ENCODE peak calls at places on chromosomes 11 and 22, in ten cellular contexts. B, U, N, L, G, M, Y, I, K and D are unnamed samples. For H3K4me1, the result is how much of the 10 kb centered on the place peaks cover.

GRCh38 chr22:46290843-46291785 is 5.6 kb upstream of the GTSE1 start:
- DNase-seq in G (no peak), B (no peak), L (no peak), N (no peak), Y (peak), I (no peak), M (no peak), K (peak), U (no peak), D (no peak)

GRCh38 chr11:1442163-1442562 is 44.4 kb downstream of the MOB2 start:
- DNase-seq in L (peak), U (no peak), G (peak), Y (no peak), B (no peak), N (no peak), K (no peak), M (no peak), I (peak), D (no peak)

GRCh38 chr11:122727101-122727929 is 71.8 kb downstream of the UBASH3B start:
- DNase-seq in B (no peak), G (no peak), M (no peak), Y (no peak), L (peak), N (no peak), U (no peak), I (no peak), K (no peak), D (no peak)

GRCh38 chr11:133964946-133965632 is 8.3 kb upstream of the IGSF9B start:
- DNase-seq in N (peak), M (no peak), B (peak), U (no peak), I (no peak), G (peak), Y (no peak), L (no peak), K (no peak), D (no peak)

GRCh38 chr11:18383388-18384156 is 10.8 kb upstream of the LDHA start:
- DNase-seq in U (peak), B (peak), K (peak), Y (peak), I (peak), N (peak), G (peak), M (peak), L (peak), D (peak)

GRCh38 chr22:25488244-25489020 is 76.0 kb upstream of the GRK3 start:
- DNase-seq in M (no peak), I (peak), G (peak), U (peak), K (no peak), N (no peak), L (peak), Y (no peak), B (peak), D (peak)

GRCh38 chr11:45847908-45848316 is 637 bp downstream of the CRY2 start:
- DNase-seq in G (peak), M (peak), Y (no peak), I (peak), U (peak), B (peak), K (peak), L (peak), N (peak), D (peak)

GRCh38 chr22:49966041-49966715 is 5.6 kb downstream of the PIM3 start:
- DNase-seq in B (no peak), G (no peak), L (peak), I (no peak), U (peak), K (peak), M (no peak), Y (no peak), N (peak), D (peak)

GRCh38 chr11:129737535-129738230 is 78.0 kb upstream of the TMEM45B start:
- DNase-seq in G (no peak), K (no peak), L (no peak), N (no peak), Y (no peak), I (no peak), M (no peak), B (no peak), U (no peak), D (no peak)

GRCh38 chr22:30351226-30351625 is 5.5 kb downstream of the SF3A1 start:
- DNase-seq in N (no peak), U (no peak), G (peak), M (no peak), Y (no peak), I (no peak), L (no peak), B (no peak), K (no peak), D (no peak)

GRCh38 chr11:76237914-76238313 is 31.6 kb upstream of the WNT11 start:
- DNase-seq in K (no peak), G (peak), I (peak), B (no peak), U (no peak), L (peak), N (no peak), M (no peak), Y (no peak), D (no peak)

GRCh38 chr11:35223429-35223828 is 84.5 kb downstream of the CD44 start:
- DNase-seq in I (no peak), G (peak), K (no peak), N (no peak), L (peak), M (no peak), B (peak), Y (no peak), U (no peak), D (no peak)

GRCh38 chr11:103091441-103091809 is 535 bp downstream of the DCUN1D5 start:
- DNase-seq in N (peak), U (peak), K (peak), G (peak), M (peak), Y (peak), I (peak), L (peak), B (peak), D (peak)

GRCh38 chr22:35834080-35834479 is 116.4 kb downstream of the APOL5 start:
- DNase-seq in K (no peak), G (no peak), N (no peak), I (no peak), L (no peak), U (no peak), B (no peak), M (no peak), Y (no peak), D (no peak)

GRCh38 chr11:44563716-44564115 is 1.7 kb upstream of the CD82 start:
- DNase-seq in U (no peak), Y (no peak), K (no peak), N (no peak), M (no peak), B (peak), I (no peak), G (peak), L (no peak), D (no peak)

GRCh38 chr11:36391062-36391461 is 95.0 kb downstream of the PRR5L start:
- DNase-seq in Y (no peak), K (no peak), B (no peak), G (no peak), L (no peak), I (no peak), N (no peak), U (no peak), M (no peak), D (no peak)

GRCh38 chr11:69018924-69019323 is 5.9 kb upstream of the MRGPRF start:
- DNase-seq in I (no peak), G (no peak), U (no peak), Y (no peak), N (peak), K (no peak), L (no peak), M (no peak), B (peak), D (no peak)

DNA sequence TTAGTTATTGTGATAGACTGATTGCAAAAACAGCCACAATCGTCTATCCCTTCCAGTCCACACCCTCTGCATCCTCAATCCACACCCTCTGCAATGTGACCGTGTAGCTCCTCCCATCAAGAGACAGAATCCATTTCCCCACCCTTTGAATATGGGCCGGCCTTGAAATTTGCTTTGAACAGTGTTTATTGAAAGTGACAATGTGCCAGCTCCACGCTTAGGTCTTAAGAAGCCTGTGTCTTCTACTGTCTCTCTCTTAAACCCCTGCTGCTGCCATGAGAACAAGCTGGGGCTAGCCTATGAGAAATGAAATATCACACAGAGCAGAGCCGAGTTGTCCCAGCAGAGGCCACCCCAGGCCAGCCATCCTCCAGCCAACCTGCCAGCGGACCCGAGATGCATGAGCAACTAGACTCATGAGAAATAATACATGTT is 22.3 kb upstream of the MICAL2 start:
- DNase-seq in I (no peak), K (no peak), M (peak), G (peak), B (peak), U (no peak), L (no peak), Y (peak), N (peak), D (peak)
- H3K4me1 ChIP-seq in I (half or more), K (under half), M (half or more), G (under half), B (under half), U (half or more), L (under half), Y (under half), N (half or more), D (under half)

GRCh38 chr11:12088531-12088930 is 21.9 kb upstream of the MICAL2 start:
- DNase-seq in I (no peak), M (no peak), G (no peak), L (no peak), U (no peak), B (no peak), K (no peak), Y (peak), N (peak), D (no peak)
- H3K4me1 ChIP-seq in I (half or more), M (half or more), G (under half), L (under half), U (half or more), B (under half), K (under half), Y (under half), N (half or more), D (half or more)

DNA sequence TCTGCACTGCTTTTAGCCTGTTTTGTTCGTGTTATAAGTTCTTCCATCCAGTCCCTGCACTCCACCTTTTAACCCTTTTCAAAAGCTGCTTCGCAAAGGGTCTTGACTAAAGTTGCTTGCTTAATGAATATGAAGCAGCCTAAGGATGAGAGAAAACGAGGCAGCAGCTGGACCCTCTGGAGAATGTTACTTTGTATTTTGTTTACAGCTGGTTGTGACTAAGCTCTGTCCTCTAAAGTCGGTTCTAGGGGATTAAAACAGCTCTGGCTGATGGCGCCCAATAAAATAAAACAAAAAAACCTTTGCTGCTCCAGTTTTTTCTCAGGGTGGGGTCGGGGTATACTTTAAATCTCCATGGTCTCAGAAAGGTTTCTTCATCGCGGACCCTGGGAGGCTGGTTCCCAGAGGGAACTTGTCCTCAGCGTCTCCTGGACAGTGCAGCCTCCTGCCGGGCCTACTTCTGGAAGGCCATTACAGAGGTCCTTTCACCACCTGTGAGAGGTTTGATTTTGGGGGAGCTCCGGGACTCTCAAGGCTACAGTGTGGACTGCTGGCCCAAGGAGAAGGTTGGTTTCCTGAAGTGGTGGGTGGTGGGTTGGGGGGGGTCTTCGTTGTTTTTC is 836 bp upstream of the RBM4 start:
- DNase-seq in Y (no peak), I (no peak), K (no peak), U (no peak), B (no peak), M (peak), N (no peak), G (no peak), L (no peak), D (no peak)
- H3K4me1 ChIP-seq in Y (under half), I (under half), K (under half), U (half or more), B (under half), M (under half), N (under half), G (under half), L (under half), D (half or more)

GRCh38 chr22:37894939-37895670 is 11.0 kb upstream of the MICALL1 start:
- DNase-seq in K (no peak), B (no peak), L (no peak), I (no peak), G (no peak), M (peak), Y (no peak), U (peak), N (no peak), D (no peak)

GRCh38 chr22:37896939-37897338 is 9.2 kb upstream of the MICALL1 start:
- DNase-seq in B (no peak), L (no peak), I (no peak), U (no peak), N (no peak), M (no peak), Y (no peak), G (no peak), K (no peak), D (no peak)

GRCh38 chr22:37898441-37899181 is 7.5 kb upstream of the MICALL1 start:
- DNase-seq in U (peak), Y (no peak), K (no peak), L (no peak), M (peak), B (peak), I (no peak), N (no peak), G (peak), D (no peak)

GRCh38 chr22:37896181-37896592 is 9.9 kb upstream of the MICALL1 start:
- DNase-seq in I (no peak), Y (no peak), N (no peak), B (no peak), M (peak), U (peak), K (peak), L (no peak), G (no peak), D (peak)

GRCh38 chr22:37897805-37898204 is 8.3 kb upstream of the MICALL1 start:
- DNase-seq in N (no peak), M (peak), K (no peak), U (no peak), I (no peak), B (no peak), G (no peak), L (no peak), Y (no peak), D (no peak)
- H3K4me1 ChIP-seq in N (under half), M (under half), K (under half), U (half or more), I (under half), B (under half), G (half or more), L (under half), Y (under half), D (under half)

DNA sequence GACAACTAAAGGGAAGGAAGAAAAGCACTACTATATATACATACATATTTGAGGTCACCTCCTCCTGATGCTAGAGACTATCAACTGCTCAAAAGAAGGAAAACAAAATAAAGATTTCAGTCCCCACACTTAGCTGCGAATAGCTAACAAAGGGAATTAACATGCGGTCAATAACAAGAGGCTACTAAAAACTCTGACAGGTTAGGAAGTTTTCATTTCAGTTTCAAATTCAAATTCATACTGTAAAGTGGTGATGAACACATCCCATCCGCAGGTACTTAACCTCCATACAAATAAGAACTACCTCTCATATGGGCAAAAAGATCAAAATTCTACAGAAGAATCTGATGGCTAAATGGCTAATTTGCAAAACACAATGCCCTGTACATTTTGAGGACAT is 2.6 kb downstream of the NAP1L4 start:
- DNase-seq in K (no peak), N (no peak), Y (no peak), I (no peak), B (no peak), G (no peak), L (no peak), U (no peak), M (no peak), D (no peak)
- H3K4me1 ChIP-seq in K (half or more), N (under half), Y (under half), I (under half), B (under half), G (under half), L (under half), U (half or more), M (under half), D (under half)

GRCh38 chr22:26513852-26514251 is 1.6 kb upstream of the TFIP11 start:
- DNase-seq in N (no peak), Y (no peak), B (no peak), U (no peak), I (no peak), L (no peak), M (no peak), K (no peak), G (no peak), D (no peak)
- H3K4me1 ChIP-seq in N (under half), Y (under half), B (under half), U (under half), I (under half), L (under half), M (under half), K (under half), G (under half), D (under half)

GRCh38 chr11:65279713-65280459 is 18.1 kb downstream of the POLA2 start:
- DNase-seq in B (peak), Y (no peak), I (peak), K (no peak), G (peak), L (no peak), N (peak), U (peak), M (peak), D (peak)
- H3K4me1 ChIP-seq in B (under half), Y (under half), I (half or more), K (under half), G (under half), L (under half), N (under half), U (half or more), M (under half), D (under half)

DNA sequence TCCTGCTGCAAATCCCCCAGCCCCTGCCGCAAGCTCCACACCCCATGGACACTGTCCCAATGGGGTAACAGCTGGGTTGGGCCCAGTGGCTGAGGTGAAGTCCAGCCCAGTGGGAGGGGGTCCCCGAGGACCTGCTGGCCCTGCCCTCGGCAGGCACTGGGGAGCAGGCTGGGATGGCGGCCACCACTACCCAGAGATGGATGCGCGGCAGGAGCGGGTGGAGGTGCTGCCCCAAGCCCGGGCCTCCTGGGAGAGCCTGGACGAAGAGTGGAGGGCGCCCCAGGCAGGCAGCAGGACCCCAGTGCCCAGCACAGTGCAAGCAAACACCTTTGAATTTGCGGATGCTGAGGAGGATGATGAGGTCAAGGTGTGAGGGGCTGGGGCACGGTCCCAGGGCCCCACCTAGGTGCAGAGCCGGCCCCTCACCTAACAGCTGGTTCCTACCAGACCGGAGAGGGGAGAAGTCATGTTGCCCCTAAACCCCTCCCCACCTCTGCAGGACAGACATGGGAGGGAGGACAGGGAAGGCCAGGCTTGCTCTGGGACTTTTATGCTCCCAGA is 8.2 kb downstream of the CDC42EP1 start:
- DNase-seq in B (no peak), I (no peak), K (no peak), L (no peak), Y (no peak), G (no peak), N (no peak), M (no peak), U (no peak), D (no peak)
- H3K4me1 ChIP-seq in B (under half), I (under half), K (under half), L (under half), Y (under half), G (under half), N (under half), M (under half), U (half or more), D (half or more)

DNA sequence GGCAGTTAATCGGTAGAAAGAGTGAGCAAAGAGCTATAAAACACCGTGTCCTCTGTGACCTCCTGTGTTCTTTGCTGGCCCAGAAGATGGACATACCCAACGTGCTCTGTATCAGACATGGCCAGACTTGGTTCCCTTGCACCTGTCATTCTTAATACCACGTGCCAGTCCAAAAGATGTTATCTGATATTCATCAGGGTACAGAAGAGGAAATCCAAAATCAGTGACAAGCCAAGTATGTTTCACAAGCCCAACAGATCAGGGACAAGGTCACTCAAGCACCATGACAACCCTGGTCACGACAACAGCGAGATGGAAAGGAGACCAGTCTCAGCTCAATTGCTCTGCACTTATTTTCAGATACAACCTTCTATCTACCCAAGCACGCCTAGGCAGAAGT is 3.4 kb downstream of the LRP4 start:
- DNase-seq in Y (no peak), N (no peak), G (no peak), K (no peak), I (no peak), B (no peak), L (no peak), U (no peak), M (no peak), D (no peak)
- H3K4me1 ChIP-seq in Y (under half), N (under half), G (under half), K (under half), I (under half), B (under half), L (under half), U (half or more), M (under half), D (under half)